ENCODE peak calls at places on chromosomes 1 and 21, in five cellular contexts. Y is neuronal stem cell, C is mesenchymal stem cell, N is H9, U is trophoblast cell. K is an unnamed sample.
A peak's percentile ranks its signal among the peaks of the same experiment; 100 is the strongest.

GRCh38 chr1:44637590-44638411 is 36.5 kb downstream of the TMEM53 start:
- DNase-seq in Y (peak; percentile 63), C (no peak), N (no peak), U (no peak), K (no peak)

GRCh38 chr1:87473203-87473661 is 144.6 kb downstream of the LMO4 start:
- DNase-seq in Y (no peak), C (no peak), N (no peak), U (peak; percentile 60), K (no peak)

GRCh38 chr21:26529556-26529955 is 43.5 kb downstream of the CYYR1 start:
- DNase-seq in Y (no peak), C (no peak), N (no peak), U (no peak), K (no peak)

GRCh38 chr21:43866659-43867331 is 1.8 kb downstream of the AGPAT3 start:
- DNase-seq in Y (no peak), C (peak; percentile 36), N (no peak), U (peak; percentile 6), K (peak; percentile 52)

GRCh38 chr1:189206617-189207016 is 1271.0 kb downstream of the BRINP3 start:
- DNase-seq in Y (no peak), C (no peak), N (no peak), U (no peak), K (no peak)

GRCh38 chr1:71101839-71102376 is 21.1 kb upstream of the ZRANB2 start:
- DNase-seq in Y (no peak), C (no peak), N (no peak), U (no peak), K (no peak)

GRCh38 chr1:4149281-4149680 is 249.2 kb upstream of the C1orf174 start:
- DNase-seq in Y (no peak), C (no peak), N (no peak), U (no peak), K (no peak)

GRCh38 chr1:209490013-209490412 is 93.5 kb upstream of the CAMK1G start:
- DNase-seq in Y (no peak), C (peak; percentile 8), N (no peak), U (peak; percentile 40), K (no peak)

GRCh38 chr1:26696645-26697440 is 1.0 kb downstream of the ARID1A start:
- DNase-seq in Y (no peak), C (peak; percentile 35), N (no peak), U (peak; percentile 37), K (no peak)

GRCh38 chr1:199394856-199395255 is 632.7 kb upstream of the NR5A2 start:
- DNase-seq in Y (no peak), C (no peak), N (no peak), U (no peak), K (no peak)

GRCh38 chr1:211424018-211424417 is 67.9 kb downstream of the RD3 start:
- DNase-seq in Y (no peak), C (no peak), N (no peak), U (no peak), K (no peak)

GRCh38 chr1:169180167-169180566 is 73.7 kb downstream of the ATP1B1 start:
- DNase-seq in Y (no peak), C (no peak), N (no peak), U (no peak), K (no peak)

GRCh38 chr1:202069670-202070069 is 53.0 kb upstream of the GPR37L1 start:
- DNase-seq in Y (no peak), C (no peak), N (no peak), U (no peak), K (no peak)

GRCh38 chr1:205344010-205344808 is 12.5 kb downstream of the KLHDC8A start:
- DNase-seq in Y (no peak), C (peak; percentile 30), N (no peak), U (peak; percentile 7), K (peak; percentile 72)

GRCh38 chr1:247500725-247501348 is 35.4 kb downstream of the OR2C3 start:
- DNase-seq in Y (no peak), C (no peak), N (no peak), U (no peak), K (no peak)

GRCh38 chr1:209585672-209586071 is 2.2 kb downstream of the CAMK1G start:
- DNase-seq in Y (no peak), C (peak; percentile 80), N (peak; percentile 47), U (no peak), K (no peak)

GRCh38 chr1:244074559-244075171 is 23.6 kb downstream of the ZBTB18 start:
- DNase-seq in Y (no peak), C (no peak), N (no peak), U (no peak), K (no peak)

GRCh38 chr1:31243451-31244286 is 4.0 kb upstream of the NKAIN1 start:
- DNase-seq in Y (no peak), C (peak; percentile 59), N (no peak), U (no peak), K (no peak)

GRCh38 chr1:16122916-16123315 is 33.0 kb downstream of the EPHA2 start:
- DNase-seq in Y (no peak), C (peak; percentile 78), N (peak; percentile 23), U (peak; percentile 4), K (no peak)

GRCh38 chr1:159012495-159012894 is 2.8 kb downstream of the IFI16 start:
- DNase-seq in Y (no peak), C (peak; percentile 54), N (no peak), U (peak; percentile 2), K (no peak)

GRCh38 chr1:63877816-63878215 is 104.0 kb downstream of the ROR1 start:
- DNase-seq in Y (no peak), C (peak; percentile 73), N (no peak), U (peak; percentile 67), K (no peak)

GRCh38 chr1:93907718-93908117 is 1.5 kb downstream of the GCLM start:
- DNase-seq in Y (no peak), C (peak; percentile 51), N (no peak), U (no peak), K (no peak)

GRCh38 chr1:28313710-28314510 is 14.9 kb upstream of the MED18 start:
- DNase-seq in Y (no peak), C (peak; percentile 73), N (no peak), U (peak; percentile 91), K (no peak)

GRCh38 chr1:98102369-98103030 is 181.7 kb upstream of the DPYD start:
- DNase-seq in Y (no peak), C (peak; percentile 31), N (no peak), U (no peak), K (no peak)

GRCh38 chr1:7299329-7299799 is 471.7 kb upstream of the VAMP3 start:
- DNase-seq in Y (no peak), C (peak; percentile 99), N (no peak), U (peak; percentile 2), K (peak; percentile 46)

GRCh38 chr1:55310517-55310927 is 95.4 kb upstream of the USP24 start:
- DNase-seq in Y (no peak), C (peak; percentile 98), N (no peak), U (no peak), K (no peak)

GRCh38 chr1:43074244-43074643 is 97.8 kb downstream of the EBNA1BP2 start:
- DNase-seq in Y (no peak), C (no peak), N (no peak), U (peak; percentile 39), K (no peak)

DNA sequence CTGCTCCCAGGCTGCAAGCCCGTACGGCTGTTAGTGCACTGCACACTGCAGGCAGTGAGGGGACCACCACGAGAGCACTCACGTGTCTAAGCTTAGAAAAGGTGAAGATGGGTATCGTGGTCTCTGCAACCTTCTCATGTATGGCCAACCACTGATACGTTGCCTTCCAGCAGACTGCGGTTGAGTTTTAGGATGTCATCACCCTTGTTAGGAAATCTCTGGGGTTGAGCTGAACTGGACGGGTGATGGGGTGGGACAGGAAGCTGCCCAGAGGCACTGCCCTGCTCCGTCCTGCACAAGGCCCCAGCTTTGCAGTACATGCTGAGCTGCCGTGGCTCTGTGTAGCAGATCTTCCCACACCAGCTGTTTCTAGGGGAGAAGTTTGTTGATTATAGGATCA is 43.3 kb downstream of the FAAP20 start:
- DNase-seq in Y (no peak), C (no peak), N (no peak), U (no peak), K (no peak)
- H3K9ac ChIP-seq in Y (no peak overlapping the region), C (no peak overlapping the region), N (no peak overlapping the region), U (no peak overlapping the region), K (no peak overlapping the region)

GRCh38 chr1:179875606-179876288 is 1.9 kb downstream of the TOR1AIP2 start:
- DNase-seq in Y (no peak), C (peak; percentile 3), N (no peak), U (peak; percentile 36), K (no peak)

GRCh38 chr1:179872558-179872957 is 5.0 kb downstream of the TOR1AIP2 start:
- DNase-seq in Y (no peak), C (no peak), N (no peak), U (peak; percentile 50), K (no peak)

GRCh38 chr1:179870870-179871269 is 6.7 kb downstream of the TOR1AIP2 start:
- DNase-seq in Y (no peak), C (no peak), N (no peak), U (no peak), K (no peak)

GRCh38 chr1:179871940-179872339 is 5.7 kb downstream of the TOR1AIP2 start:
- DNase-seq in Y (no peak), C (no peak), N (no peak), U (peak; percentile 84), K (no peak)

GRCh38 chr1:179873366-179873978 is 4.1 kb downstream of the TOR1AIP2 start:
- DNase-seq in Y (no peak), C (no peak), N (no peak), U (no peak), K (no peak)
- H2BK12ac ChIP-seq in Y (no peak overlapping the region), C (no peak overlapping the region), N (no peak overlapping the region), U (no peak overlapping the region), K (no peak overlapping the region)

GRCh38 chr1:222820159-222820732 is 5.4 kb downstream of the DISP1 start:
- DNase-seq in Y (no peak), C (no peak), N (no peak), U (no peak), K (no peak)
- H3K9ac ChIP-seq in Y (no peak overlapping the region), C (no peak overlapping the region), N (no peak overlapping the region), U (no peak overlapping the region), K (no peak overlapping the region)

GRCh38 chr1:154324669-154325582 is at the start of gene ATP8B2:
- DNase-seq in Y (peak; percentile 82), C (peak; percentile 81), N (peak; percentile 90), U (peak; percentile 85), K (peak; percentile 93)
- H2BK12ac ChIP-seq in Y (peak within 1 kb of the TSS; percentile 82), C (peak within 1 kb of the TSS; percentile 86), N (no peak within 1 kb of the TSS), U (no peak within 1 kb of the TSS), K (peak within 1 kb of the TSS; percentile 35)

GRCh38 chr1:235018161-235018560 is 110.5 kb downstream of the TOMM20 start:
- DNase-seq in Y (no peak), C (peak; percentile 91), N (no peak), U (peak; percentile 87), K (peak; percentile 19)
- H3K9ac ChIP-seq in Y (no peak overlapping the region), C (peak overlapping the region; percentile 27), N (no peak overlapping the region), U (no peak overlapping the region), K (no peak overlapping the region)

DNA sequence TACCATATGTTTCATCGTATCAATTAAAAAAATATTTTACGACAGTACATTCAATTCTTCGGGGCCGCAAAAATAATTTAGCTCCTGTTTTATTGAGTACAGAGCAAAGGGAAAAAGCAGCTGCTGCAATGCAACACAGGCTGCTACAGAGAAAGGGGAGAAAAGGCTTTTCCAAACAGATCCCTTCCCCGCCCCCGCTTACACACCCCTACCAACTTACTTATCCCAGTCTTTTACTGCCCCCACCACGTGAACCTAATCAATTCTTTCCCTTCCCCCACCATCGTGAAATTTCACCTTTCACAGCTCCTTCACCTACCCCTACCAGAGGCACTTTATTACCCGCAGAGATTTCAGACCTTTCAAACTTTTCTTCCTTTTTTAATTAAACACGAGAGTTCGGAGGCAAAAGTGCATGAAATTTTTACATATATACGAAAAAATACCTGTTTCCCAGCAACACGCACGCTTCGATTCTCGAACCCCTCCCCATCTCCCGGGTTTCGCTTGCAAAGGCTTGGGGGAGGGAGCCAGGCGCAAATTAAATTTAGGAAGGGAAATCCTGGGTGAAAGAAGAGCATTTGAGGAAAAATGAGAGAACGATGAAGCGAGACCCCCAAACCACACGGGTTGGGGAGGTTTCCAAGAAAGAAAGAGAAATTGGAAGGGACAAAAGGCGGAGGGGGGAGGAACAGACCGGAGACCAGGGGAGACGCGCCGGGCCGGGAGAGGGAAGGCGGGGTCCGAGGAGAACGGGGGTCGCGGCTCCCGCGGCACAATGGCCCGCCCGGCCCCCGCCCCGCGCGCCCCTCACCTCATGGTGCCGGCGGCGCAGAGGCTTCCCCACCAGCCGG is 824 bp downstream of the ENAH start:
- DNase-seq in Y (peak; percentile 35), C (peak; percentile 60), N (no peak), U (no peak), K (peak; percentile 44)
- H2BK12ac ChIP-seq in Y (no peak overlapping the region), C (no peak overlapping the region), N (no peak overlapping the region), U (peak overlapping the region; percentile 36), K (no peak overlapping the region)

K was measured in H1.